ENCODE peak calls at places on chromosomes 11 and 22, in five cellular contexts. A is fibroblast of gingiva, Y is fibroblast of pulmonary artery, P is NCI-H187 treated with DMSO at 0.1 percent for 48 hours, Q is HEK293T. N is an unnamed sample.

GRCh38 chr11:35622070-35622469 is 3.8 kb downstream of the FJX1 start:
- DNase-seq in A (peak), Y (peak), P (no peak), Q (no peak), N (peak)

GRCh38 chr22:28923826-28924732 is 40.7 kb downstream of the ZNRF3 start:
- DNase-seq in A (no peak), Y (no peak), P (no peak), Q (no peak), N (no peak)

GRCh38 chr22:43088979-43089717 is at the start of gene TTLL1:
- DNase-seq in A (peak), Y (peak), P (peak), Q (peak), N (peak)

GRCh38 chr11:10409207-10409661 is 45.8 kb upstream of the AMPD3 start:
- DNase-seq in A (peak), Y (no peak), P (no peak), Q (no peak), N (peak)

GRCh38 chr22:38397189-38398097 is 57.6 kb downstream of the KCNJ4 start:
- DNase-seq in A (peak), Y (peak), P (no peak), Q (peak), N (peak)

GRCh38 chr11:30479899-30480298 is 106.3 kb downstream of the MPPED2 start:
- DNase-seq in A (no peak), Y (no peak), P (no peak), Q (no peak), N (no peak)

GRCh38 chr11:102427068-102427467 is 25.5 kb downstream of the TMEM123 start:
- DNase-seq in A (no peak), Y (no peak), P (no peak), Q (no peak), N (no peak)

GRCh38 chr22:36104988-36105387 is 55.6 kb downstream of the APOL3 start:
- DNase-seq in A (no peak), Y (no peak), P (no peak), Q (no peak), N (peak)

GRCh38 chr11:81895258-81895657 is 838.4 kb downstream of the FAM181B start:
- DNase-seq in A (no peak), Y (no peak), P (no peak), Q (no peak), N (no peak)

GRCh38 chr22:20174785-20175596 is 24.1 kb upstream of the CCDC188 start:
- DNase-seq in A (no peak), Y (peak), P (no peak), Q (no peak), N (peak)

GRCh38 chr11:3866836-3867208 is 11.4 kb downstream of the STIM1 start:
- DNase-seq in A (no peak), Y (no peak), P (no peak), Q (no peak), N (no peak)

GRCh38 chr22:48256041-48256739 is 1493.7 kb downstream of the TBC1D22A start:
- DNase-seq in A (no peak), Y (no peak), P (no peak), Q (no peak), N (no peak)

GRCh38 chr22:39724390-39724789 is 153.8 kb downstream of the CACNA1I start:
- DNase-seq in A (no peak), Y (no peak), P (no peak), Q (no peak), N (no peak)

N was measured in GM23248.